ENCODE peak calls at places on chromosomes 5 and 9, in five cellular contexts. H is H1, M is K562, U is HepG2, O is GM12878. L is an unnamed sample.

GRCh38 chr9:23123048-23123632 is 676.5 kb downstream of the DMRTA1 start:
- DNase-seq in H (peak; percentile 50), O (no peak), M (no peak), U (peak; percentile 5), L (no peak)

GRCh38 chr5:116360008-116360853 is 214.4 kb downstream of the SEMA6A start:
- DNase-seq in H (no peak), U (no peak), O (no peak), M (no peak), L (no peak)

GRCh38 chr5:150065346-150065745 is 21.0 kb downstream of the CSF1R start:
- DNase-seq in M (peak; percentile 58), U (peak; percentile 13), H (no peak), O (no peak), L (no peak)

GRCh38 chr5:133474851-133475590 is 137.3 kb downstream of the FSTL4 start:
- DNase-seq in M (no peak), H (no peak), O (no peak), U (no peak), L (no peak)

GRCh38 chr9:128610889-128611288 is 45.8 kb downstream of the DYNC2I2 start:
- DNase-seq in U (no peak), M (no peak), H (no peak), O (no peak), L (no peak)

GRCh38 chr9:2106666-2107065 is 91.5 kb downstream of the SMARCA2 start:
- DNase-seq in M (no peak), U (no peak), H (no peak), O (no peak), L (no peak)

GRCh38 chr5:108728566-108729305 is 19.0 kb upstream of the FER start:
- DNase-seq in M (peak; percentile 31), H (no peak), O (no peak), U (no peak), L (no peak)

GRCh38 chr9:124259273-124260078 is 1.7 kb downstream of the NEK6 start:
- DNase-seq in U (peak; percentile 91), M (no peak), O (no peak), H (no peak), L (peak; percentile 54)

GRCh38 chr9:121947683-121948300 is 145.3 kb downstream of the TTLL11 start:
- DNase-seq in M (no peak), O (no peak), H (no peak), U (no peak), L (no peak)

GRCh38 chr9:20014168-20014567 is 225.3 kb upstream of the SLC24A2 start:
- DNase-seq in H (no peak), U (no peak), M (no peak), O (no peak), L (no peak)

GRCh38 chr9:126150411-126151030 is 176.1 kb upstream of the MVB12B start:
- DNase-seq in U (peak; percentile 33), M (no peak), O (no peak), H (peak; percentile 36), L (no peak)

GRCh38 chr5:139263431-139263975 is 30.0 kb upstream of the MATR3 start:
- DNase-seq in H (no peak), M (peak; percentile 51), O (no peak), U (no peak), L (no peak)

GRCh38 chr9:69976165-69976564 is 67.5 kb upstream of the MAMDC2 start:
- DNase-seq in H (no peak), O (no peak), M (no peak), U (no peak), L (peak; percentile 36)

GRCh38 chr9:121367651-121368510 is 2.2 kb downstream of the STOM start:
- DNase-seq in M (no peak), O (no peak), H (no peak), U (peak; percentile 90), L (no peak)

GRCh38 chr5:164345173-164345572 is 839.8 kb downstream of the MAT2B start:
- DNase-seq in M (no peak), O (no peak), H (no peak), U (no peak), L (no peak)
- TF ChIP-seq SRF in M (no peak), O (no peak), H (no peak), U (no peak), L (no peak)

GRCh38 chr5:151740336-151740942 is 18.0 kb downstream of the ATOX1 start:
- DNase-seq in H (peak; percentile 77), O (no peak), M (peak; percentile 79), U (peak; percentile 30), L (no peak)
- TF ChIP-seq SP1 in H (no peak), O (no peak), M (no peak), U (no peak), L (no peak)

DNA sequence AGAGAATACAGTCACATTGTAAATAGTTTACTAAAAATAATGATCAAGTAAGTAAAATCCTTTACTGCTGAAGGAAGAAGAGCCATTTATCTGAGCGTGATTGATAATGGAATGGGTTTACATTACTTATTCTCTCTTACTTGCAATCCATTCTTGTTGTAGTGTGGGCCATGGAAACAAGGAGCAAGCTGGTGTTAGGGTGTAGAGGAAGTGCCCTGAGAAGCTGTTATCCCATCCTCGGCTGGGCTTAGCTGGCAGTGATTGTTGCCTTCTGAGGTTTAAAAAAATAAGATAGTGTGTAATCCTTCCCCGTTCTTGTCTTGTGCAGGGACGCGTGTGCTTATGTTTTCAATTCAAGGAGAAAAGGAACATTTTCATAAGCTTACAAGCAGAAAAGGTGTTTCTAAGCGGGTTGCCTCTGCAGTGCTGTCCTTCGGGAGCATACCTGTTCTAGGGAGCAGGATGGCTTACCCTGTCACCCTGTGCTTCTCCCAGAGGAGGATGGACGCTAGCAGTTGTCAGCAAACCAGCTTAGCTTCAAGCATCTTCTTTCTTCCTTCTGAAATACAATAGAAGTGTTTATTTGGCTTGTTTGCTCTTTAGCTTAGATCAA is 188.3 kb downstream of the ARHGEF28 start:
- DNase-seq in U (no peak), O (no peak), H (no peak), M (no peak), L (no peak)
- H3K4me3 ChIP-seq in U (peak overlapping the region; percentile 78), O (no peak overlapping the region), H (no peak overlapping the region), M (no peak overlapping the region), L (no peak overlapping the region)

DNA sequence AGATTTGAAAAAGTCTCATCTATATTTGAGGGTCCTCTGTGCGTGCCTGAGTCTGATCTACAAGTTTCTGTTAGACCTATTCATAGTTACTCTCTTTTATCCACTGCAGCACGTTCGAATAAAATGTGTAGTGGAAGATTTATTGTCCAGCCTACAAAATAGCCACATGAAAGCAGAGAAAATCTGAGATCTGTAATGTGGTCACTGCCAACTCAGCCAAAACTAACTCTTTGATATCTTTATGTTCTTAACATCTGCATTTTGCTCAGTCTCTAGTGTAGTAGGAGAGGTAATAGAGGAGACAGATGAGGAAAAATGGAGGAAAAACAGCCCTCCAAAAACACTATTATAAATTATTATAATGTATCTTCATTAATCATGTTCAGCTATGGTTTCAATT is 354.0 kb downstream of the NPR3 start:
- DNase-seq in M (no peak), O (no peak), H (no peak), U (no peak), L (no peak)
- TF ChIP-seq SRF in M (no peak), O (no peak), H (no peak), U (no peak), L (no peak)

GRCh38 chr5:173581408-173582197 is 34.8 kb downstream of the BOD1 start:
- DNase-seq in H (peak; percentile 96), U (peak; percentile 12), O (no peak), M (peak; percentile 84), L (peak; percentile 35)
- TF ChIP-seq SP1 in H (no peak), U (no peak), O (no peak), M (no peak), L (no peak)

L was measured in HCT116.